ENCODE peak calls at places on chromosomes 13 and 19, in nine cellular contexts. One of them, this sample, is unnamed.

GRCh38 chr13:111852701-111853100 is 214.2 kb upstream of the SOX1 start:
- DNase-seq in cardiac fibroblast: no peak
- DNase-seq in psoas muscle: no peak
- DNase-seq in adrenal gland: no peak
- DNase-seq in activated CD4-positive, alpha-beta T cell treated with anti-CD3 and anti-CD28 coated beads for 36 hours: no peak
- DNase-seq in dermis blood vessel endothelial cell: no peak
- DNase-seq in left ventricle myocardium inferior: no peak
- DNase-seq in HFFc6: no peak
- DNase-seq in mesenteric fat pad: no peak
- DNase-seq in this sample: no peak

GRCh38 chr19:38729653-38730469 is 14.4 kb downstream of the CAPN12 start:
- DNase-seq in cardiac fibroblast: peak; percentile 63
- DNase-seq in psoas muscle: peak; percentile 78
- DNase-seq in adrenal gland: peak; percentile 84
- DNase-seq in activated CD4-positive, alpha-beta T cell treated with anti-CD3 and anti-CD28 coated beads for 36 hours: peak; percentile 92
- DNase-seq in dermis blood vessel endothelial cell: peak; percentile 75
- DNase-seq in left ventricle myocardium inferior: peak; percentile 72
- DNase-seq in HFFc6: peak; percentile 46
- DNase-seq in mesenteric fat pad: no peak
- DNase-seq in this sample: peak; percentile 68

GRCh38 chr19:5314012-5314906 is 26.4 kb downstream of the PTPRS start:
- DNase-seq in cardiac fibroblast: no peak
- DNase-seq in psoas muscle: no peak
- DNase-seq in adrenal gland: no peak
- DNase-seq in activated CD4-positive, alpha-beta T cell treated with anti-CD3 and anti-CD28 coated beads for 36 hours: no peak
- DNase-seq in dermis blood vessel endothelial cell: no peak
- DNase-seq in left ventricle myocardium inferior: no peak
- DNase-seq in HFFc6: no peak
- DNase-seq in mesenteric fat pad: no peak
- DNase-seq in this sample: no peak

GRCh38 chr13:101916108-101916757 is 463.8 kb downstream of the ITGBL1 start:
- DNase-seq in cardiac fibroblast: no peak
- DNase-seq in psoas muscle: peak; percentile 17
- DNase-seq in adrenal gland: peak; percentile 72
- DNase-seq in activated CD4-positive, alpha-beta T cell treated with anti-CD3 and anti-CD28 coated beads for 36 hours: peak; percentile 32
- DNase-seq in dermis blood vessel endothelial cell: peak; percentile 32
- DNase-seq in left ventricle myocardium inferior: peak; percentile 38
- DNase-seq in HFFc6: no peak
- DNase-seq in mesenteric fat pad: no peak
- DNase-seq in this sample: peak; percentile 30

GRCh38 chr13:112342841-112343361 is 33.3 kb upstream of the SPACA7 start:
- DNase-seq in cardiac fibroblast: no peak
- DNase-seq in psoas muscle: no peak
- DNase-seq in adrenal gland: no peak
- DNase-seq in activated CD4-positive, alpha-beta T cell treated with anti-CD3 and anti-CD28 coated beads for 36 hours: no peak
- DNase-seq in dermis blood vessel endothelial cell: no peak
- DNase-seq in left ventricle myocardium inferior: no peak
- DNase-seq in HFFc6: no peak
- DNase-seq in mesenteric fat pad: peak; percentile 78
- DNase-seq in this sample: no peak

GRCh38 chr19:6723108-6723618 is 2.7 kb upstream of the C3 start:
- DNase-seq in cardiac fibroblast: peak; percentile 85
- DNase-seq in psoas muscle: peak; percentile 69
- DNase-seq in adrenal gland: peak; percentile 87
- DNase-seq in activated CD4-positive, alpha-beta T cell treated with anti-CD3 and anti-CD28 coated beads for 36 hours: no peak
- DNase-seq in dermis blood vessel endothelial cell: no peak
- DNase-seq in left ventricle myocardium inferior: peak; percentile 56
- DNase-seq in HFFc6: no peak
- DNase-seq in mesenteric fat pad: no peak
- DNase-seq in this sample: peak; percentile 78

GRCh38 chr13:45331123-45331619 is 9.8 kb downstream of the TPT1 start:
- DNase-seq in cardiac fibroblast: no peak
- DNase-seq in psoas muscle: no peak
- DNase-seq in adrenal gland: no peak
- DNase-seq in activated CD4-positive, alpha-beta T cell treated with anti-CD3 and anti-CD28 coated beads for 36 hours: no peak
- DNase-seq in dermis blood vessel endothelial cell: no peak
- DNase-seq in left ventricle myocardium inferior: no peak
- DNase-seq in HFFc6: no peak
- DNase-seq in mesenteric fat pad: no peak
- DNase-seq in this sample: no peak

GRCh38 chr19:8615813-8616596 is 5.5 kb upstream of the ADAMTS10 start:
- DNase-seq in cardiac fibroblast: peak; percentile 65
- DNase-seq in psoas muscle: peak; percentile 34
- DNase-seq in adrenal gland: peak; percentile 84
- DNase-seq in activated CD4-positive, alpha-beta T cell treated with anti-CD3 and anti-CD28 coated beads for 36 hours: peak; percentile 83
- DNase-seq in dermis blood vessel endothelial cell: peak; percentile 72
- DNase-seq in left ventricle myocardium inferior: peak; percentile 51
- DNase-seq in HFFc6: peak; percentile 13
- DNase-seq in mesenteric fat pad: no peak
- DNase-seq in this sample: peak; percentile 29

GRCh38 chr19:7870571-7871279 is 3.5 kb downstream of the PRR36 start:
- DNase-seq in cardiac fibroblast: peak; percentile 48
- DNase-seq in psoas muscle: peak; percentile 56
- DNase-seq in adrenal gland: peak; percentile 95
- DNase-seq in activated CD4-positive, alpha-beta T cell treated with anti-CD3 and anti-CD28 coated beads for 36 hours: peak; percentile 85
- DNase-seq in dermis blood vessel endothelial cell: peak; percentile 38
- DNase-seq in left ventricle myocardium inferior: no peak
- DNase-seq in HFFc6: peak; percentile 26
- DNase-seq in mesenteric fat pad: no peak
- DNase-seq in this sample: peak; percentile 69

GRCh38 chr13:88339271-88339741 is 668.1 kb downstream of the SLITRK5 start:
- DNase-seq in cardiac fibroblast: no peak
- DNase-seq in psoas muscle: no peak
- DNase-seq in adrenal gland: no peak
- DNase-seq in activated CD4-positive, alpha-beta T cell treated with anti-CD3 and anti-CD28 coated beads for 36 hours: no peak
- DNase-seq in dermis blood vessel endothelial cell: no peak
- DNase-seq in left ventricle myocardium inferior: no peak
- DNase-seq in HFFc6: no peak
- DNase-seq in mesenteric fat pad: no peak
- DNase-seq in this sample: no peak

GRCh38 chr13:46665630-46666482 is 112.9 kb downstream of the LRCH1 start:
- DNase-seq in cardiac fibroblast: no peak
- DNase-seq in psoas muscle: no peak
- DNase-seq in adrenal gland: no peak
- DNase-seq in activated CD4-positive, alpha-beta T cell treated with anti-CD3 and anti-CD28 coated beads for 36 hours: peak; percentile 30
- DNase-seq in dermis blood vessel endothelial cell: peak; percentile 50
- DNase-seq in left ventricle myocardium inferior: no peak
- DNase-seq in HFFc6: no peak
- DNase-seq in mesenteric fat pad: no peak
- DNase-seq in this sample: no peak

GRCh38 chr19:38384209-38385027 is 3.4 kb downstream of the GGN start:
- DNase-seq in cardiac fibroblast: peak; percentile 34
- DNase-seq in psoas muscle: no peak
- DNase-seq in adrenal gland: no peak
- DNase-seq in activated CD4-positive, alpha-beta T cell treated with anti-CD3 and anti-CD28 coated beads for 36 hours: no peak
- DNase-seq in dermis blood vessel endothelial cell: peak; percentile 56
- DNase-seq in left ventricle myocardium inferior: no peak
- DNase-seq in HFFc6: no peak
- DNase-seq in mesenteric fat pad: no peak
- DNase-seq in this sample: no peak

GRCh38 chr19:12779162-12779993 is 4.0 kb upstream of the HOOK2 start:
- DNase-seq in cardiac fibroblast: peak; percentile 96
- DNase-seq in psoas muscle: peak; percentile 75
- DNase-seq in adrenal gland: peak; percentile 76
- DNase-seq in activated CD4-positive, alpha-beta T cell treated with anti-CD3 and anti-CD28 coated beads for 36 hours: peak; percentile 41
- DNase-seq in dermis blood vessel endothelial cell: peak; percentile 74
- DNase-seq in left ventricle myocardium inferior: peak; percentile 73
- DNase-seq in HFFc6: no peak
- DNase-seq in mesenteric fat pad: peak; percentile 93
- DNase-seq in this sample: peak; percentile 36

GRCh38 chr19:3061214-3062161 is 807 bp downstream of the TLE5 start:
- DNase-seq in cardiac fibroblast: peak; percentile 61
- DNase-seq in psoas muscle: peak; percentile 67
- DNase-seq in adrenal gland: no peak
- DNase-seq in activated CD4-positive, alpha-beta T cell treated with anti-CD3 and anti-CD28 coated beads for 36 hours: peak; percentile 71
- DNase-seq in dermis blood vessel endothelial cell: peak; percentile 44
- DNase-seq in left ventricle myocardium inferior: peak; percentile 73
- DNase-seq in HFFc6: no peak
- DNase-seq in mesenteric fat pad: no peak
- DNase-seq in this sample: no peak

GRCh38 chr13:29411493-29411892 is 184.0 kb downstream of the SLC7A1 start:
- DNase-seq in cardiac fibroblast: no peak
- DNase-seq in psoas muscle: no peak
- DNase-seq in adrenal gland: no peak
- DNase-seq in activated CD4-positive, alpha-beta T cell treated with anti-CD3 and anti-CD28 coated beads for 36 hours: no peak
- DNase-seq in dermis blood vessel endothelial cell: no peak
- DNase-seq in left ventricle myocardium inferior: no peak
- DNase-seq in HFFc6: peak; percentile 64
- DNase-seq in mesenteric fat pad: no peak
- DNase-seq in this sample: no peak

GRCh38 chr19:6185093-6185824 is 49.8 kb downstream of the ACSBG2 start:
- DNase-seq in cardiac fibroblast: no peak
- DNase-seq in psoas muscle: no peak
- DNase-seq in adrenal gland: no peak
- DNase-seq in activated CD4-positive, alpha-beta T cell treated with anti-CD3 and anti-CD28 coated beads for 36 hours: no peak
- DNase-seq in dermis blood vessel endothelial cell: no peak
- DNase-seq in left ventricle myocardium inferior: no peak
- DNase-seq in HFFc6: no peak
- DNase-seq in mesenteric fat pad: peak; percentile 76
- DNase-seq in this sample: peak; percentile 46

GRCh38 chr13:50167224-50167947 is 152.1 kb downstream of the KCNRG start:
- DNase-seq in cardiac fibroblast: no peak
- DNase-seq in psoas muscle: no peak
- DNase-seq in adrenal gland: no peak
- DNase-seq in activated CD4-positive, alpha-beta T cell treated with anti-CD3 and anti-CD28 coated beads for 36 hours: peak; percentile 24
- DNase-seq in dermis blood vessel endothelial cell: no peak
- DNase-seq in left ventricle myocardium inferior: no peak
- DNase-seq in HFFc6: no peak
- DNase-seq in mesenteric fat pad: no peak
- DNase-seq in this sample: no peak

GRCh38 chr13:65808061-65808460 is 1422.1 kb downstream of the PCDH9 start:
- DNase-seq in cardiac fibroblast: peak; percentile 29
- DNase-seq in psoas muscle: no peak
- DNase-seq in adrenal gland: no peak
- DNase-seq in activated CD4-positive, alpha-beta T cell treated with anti-CD3 and anti-CD28 coated beads for 36 hours: no peak
- DNase-seq in dermis blood vessel endothelial cell: peak; percentile 30
- DNase-seq in left ventricle myocardium inferior: no peak
- DNase-seq in HFFc6: peak; percentile 45
- DNase-seq in mesenteric fat pad: no peak
- DNase-seq in this sample: no peak

This sample was measured in body of pancreas.